ENCODE peak calls at places on chromosomes 13 and 19, in nine cellular contexts. H is astrocyte of the spinal cord, E is cardiac muscle cell, W is HL-60, Q is cardiac fibroblast, O is mammary epithelial cell, T is hepatocyte, J is WERI-Rb-1, P is H9. V is an unnamed sample.

GRCh38 chr19:39544920-39545319 is 5.0 kb upstream of the EID2 start:
- DNase-seq in H (no peak), T (no peak), Q (no peak), P (no peak), W (no peak), E (no peak), J (no peak), O (no peak), V (no peak)

GRCh38 chr19:1440418-1440801 is 2.2 kb downstream of the RPS15 start:
- DNase-seq in P (no peak), W (no peak), T (no peak), Q (no peak), J (no peak), H (no peak), O (no peak), E (no peak), V (no peak)

GRCh38 chr13:95643814-95644598 is 500 bp downstream of the DZIP1 start:
- DNase-seq in T (peak), P (peak), O (peak), W (no peak), H (peak), Q (peak), J (peak), E (peak), V (no peak)

GRCh38 chr19:49889038-49889686 is 7.5 kb downstream of the IL4I1 start:
- DNase-seq in H (no peak), T (no peak), P (no peak), Q (no peak), O (no peak), E (no peak), J (no peak), W (no peak), V (no peak)

GRCh38 chr13:87798536-87798935 is 127.4 kb downstream of the SLITRK5 start:
- DNase-seq in Q (no peak), H (no peak), P (no peak), O (no peak), E (no peak), T (no peak), W (no peak), J (no peak), V (no peak)

GRCh38 chr13:25232937-25233515 is 54.3 kb downstream of the MTMR6 start:
- DNase-seq in H (peak), T (peak), P (no peak), Q (peak), O (peak), J (no peak), W (peak), E (peak), V (no peak)

GRCh38 chr19:55777528-55777927 is 8.6 kb downstream of the RFPL4AL1 start:
- DNase-seq in H (no peak), P (no peak), T (no peak), W (no peak), J (peak), O (no peak), Q (no peak), E (no peak), V (no peak)

GRCh38 chr13:20400774-20401173 is 124.9 kb downstream of the CRYL1 start:
- DNase-seq in E (peak), J (no peak), T (no peak), Q (peak), P (no peak), H (peak), O (peak), W (no peak), V (no peak)

GRCh38 chr19:46849610-46850009 is 1.0 kb downstream of the AP2S1 start:
- DNase-seq in T (no peak), J (no peak), W (no peak), E (no peak), Q (no peak), H (no peak), O (no peak), P (no peak), V (no peak)

GRCh38 chr13:51152713-51153112 is 41.6 kb upstream of the C13orf42 start:
- DNase-seq in E (no peak), Q (peak), J (peak), P (no peak), H (no peak), O (no peak), T (peak), W (no peak), V (no peak)

GRCh38 chr13:33891196-33891742 is 73.3 kb downstream of the RFC3 start:
- DNase-seq in E (no peak), O (no peak), P (no peak), H (no peak), T (no peak), Q (no peak), J (no peak), W (no peak), V (no peak)
- TF ChIP-seq CTCF in E (no peak), O (no peak), P (no peak), H (no peak), T (no peak), Q (no peak), J (no peak), W (no peak), V (no peak)

DNA sequence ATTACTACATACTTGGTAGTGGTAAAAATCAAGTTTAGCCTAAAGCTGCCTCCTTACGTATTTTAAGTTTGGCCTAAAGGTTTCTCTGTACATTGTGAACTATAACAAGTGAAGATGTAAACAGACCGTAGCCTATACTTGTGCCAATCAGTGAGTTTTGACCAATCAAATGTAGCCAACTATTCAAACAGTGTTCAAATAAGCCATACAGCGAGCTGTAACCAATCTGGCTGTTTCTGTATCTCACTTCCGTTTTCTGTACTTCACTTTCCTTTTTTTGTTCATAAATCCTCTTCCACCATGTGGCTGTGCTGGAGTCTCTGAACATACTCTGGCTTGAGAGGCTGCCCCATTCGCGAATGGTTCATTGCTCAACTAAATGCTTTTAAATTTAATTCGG is 2504.6 kb downstream of the PCDH9 start:
- DNase-seq in E (no peak), P (no peak), Q (no peak), H (no peak), T (no peak), W (no peak), J (no peak), O (no peak), V (no peak)
- TF ChIP-seq CTCF in E (no peak), P (no peak), Q (no peak), H (no peak), T (no peak), W (no peak), J (no peak), O (no peak), V (no peak)

GRCh38 chr19:54478677-54479266 is 5.7 kb upstream of the CDC42EP5 start:
- DNase-seq in P (peak), O (peak), Q (peak), H (peak), E (peak), W (no peak), T (peak), J (no peak), V (no peak)
- TF ChIP-seq CTCF in P (peak), O (peak), Q (peak), H (peak), E (peak), W (peak), T (peak), J (peak), V (peak)

DNA sequence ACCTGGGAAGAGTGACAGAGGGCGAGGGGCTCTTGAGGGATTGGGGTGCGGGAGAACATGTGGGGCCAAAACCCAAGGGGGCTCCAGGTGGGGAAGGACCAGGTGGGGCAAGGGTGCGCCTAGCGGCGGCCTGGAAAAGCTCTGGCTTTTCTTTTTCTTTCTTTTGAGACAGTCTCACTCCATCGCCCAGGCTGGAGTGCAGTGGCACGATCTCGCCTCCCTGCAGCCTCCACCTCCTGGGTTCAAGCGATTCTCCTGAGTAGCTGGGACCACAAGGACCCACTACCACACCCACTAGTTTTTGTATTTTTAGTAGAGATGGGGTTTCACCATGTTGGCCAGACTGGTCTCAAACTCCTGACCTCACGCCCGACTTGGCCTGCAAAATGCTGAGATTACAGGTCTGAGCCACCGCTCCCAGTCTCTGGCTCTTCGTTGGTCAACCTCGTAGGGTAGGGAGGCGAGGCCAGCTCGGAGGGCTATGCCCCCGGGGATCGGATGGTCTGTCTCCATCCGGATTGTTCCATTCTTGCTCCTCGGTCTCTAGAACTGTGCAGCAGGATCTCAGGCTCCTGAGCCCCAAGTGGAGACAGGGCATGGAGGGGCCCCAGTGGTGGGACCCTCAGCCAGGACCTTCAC is 3.7 kb downstream of the GADD45B start:
- DNase-seq in W (no peak), Q (peak), T (no peak), P (no peak), J (no peak), H (no peak), E (no peak), O (no peak), V (no peak)
- TF ChIP-seq CTCF in W (no peak), Q (no peak), T (peak), P (peak), J (no peak), H (peak), E (no peak), O (peak), V (peak)

DNA sequence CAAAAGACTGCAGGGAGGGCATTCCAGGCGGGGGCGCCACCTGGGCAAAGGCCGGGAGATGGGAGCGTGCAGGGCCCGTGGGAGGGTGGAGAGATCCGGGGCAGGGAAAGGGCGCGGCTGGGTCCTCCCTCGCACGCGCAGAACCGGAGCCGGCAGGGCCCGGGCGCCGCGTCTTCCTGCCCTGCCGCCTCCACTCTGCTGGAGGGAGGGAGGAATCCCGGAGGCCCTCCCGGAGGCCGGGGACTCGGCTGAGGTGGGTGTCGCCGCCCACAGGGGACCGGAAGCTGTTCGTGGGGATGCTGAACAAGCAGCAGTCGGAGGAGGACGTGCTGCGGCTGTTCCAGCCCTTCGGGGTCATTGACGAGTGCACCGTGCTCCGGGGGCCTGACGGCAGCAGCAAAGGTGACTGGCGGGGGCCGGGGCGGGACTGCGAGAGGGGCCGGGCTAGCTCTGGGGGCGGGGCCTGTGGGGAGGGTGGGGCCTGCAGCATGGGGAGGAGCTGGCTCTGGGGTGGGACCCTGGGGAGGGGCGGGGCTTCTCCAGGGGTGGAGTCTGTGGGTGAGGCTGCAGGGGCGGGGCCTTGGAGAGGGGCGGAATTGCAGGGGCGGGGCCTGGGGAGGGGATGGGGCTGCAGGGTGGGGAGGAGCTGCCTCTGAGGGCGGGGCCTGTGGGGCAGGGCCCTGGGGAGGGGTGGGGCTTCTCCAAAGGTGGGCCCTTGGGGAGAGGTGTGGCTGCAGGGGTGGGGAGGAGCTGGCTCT is 51.3 kb downstream of the CELF5 start:
- DNase-seq in Q (peak), H (peak), E (peak), J (peak), O (peak), P (peak), W (peak), T (peak), V (no peak)
- TF ChIP-seq CTCF in Q (no peak), H (no peak), E (no peak), J (peak), O (no peak), P (peak), W (no peak), T (no peak), V (no peak)

GRCh38 chr13:42477588-42478190 is 96.3 kb upstream of the TNFSF11 start:
- DNase-seq in W (no peak), P (no peak), O (no peak), J (no peak), Q (no peak), T (no peak), E (peak), H (peak), V (no peak)

GRCh38 chr13:42474954-42475353 is 99.0 kb upstream of the TNFSF11 start:
- DNase-seq in E (peak), P (no peak), Q (peak), J (no peak), W (no peak), H (peak), O (no peak), T (no peak), V (no peak)

GRCh38 chr13:42484396-42484795 is 89.6 kb upstream of the TNFSF11 start:
- DNase-seq in P (no peak), T (no peak), H (peak), O (peak), W (no peak), Q (no peak), E (peak), J (no peak), V (no peak)

DNA sequence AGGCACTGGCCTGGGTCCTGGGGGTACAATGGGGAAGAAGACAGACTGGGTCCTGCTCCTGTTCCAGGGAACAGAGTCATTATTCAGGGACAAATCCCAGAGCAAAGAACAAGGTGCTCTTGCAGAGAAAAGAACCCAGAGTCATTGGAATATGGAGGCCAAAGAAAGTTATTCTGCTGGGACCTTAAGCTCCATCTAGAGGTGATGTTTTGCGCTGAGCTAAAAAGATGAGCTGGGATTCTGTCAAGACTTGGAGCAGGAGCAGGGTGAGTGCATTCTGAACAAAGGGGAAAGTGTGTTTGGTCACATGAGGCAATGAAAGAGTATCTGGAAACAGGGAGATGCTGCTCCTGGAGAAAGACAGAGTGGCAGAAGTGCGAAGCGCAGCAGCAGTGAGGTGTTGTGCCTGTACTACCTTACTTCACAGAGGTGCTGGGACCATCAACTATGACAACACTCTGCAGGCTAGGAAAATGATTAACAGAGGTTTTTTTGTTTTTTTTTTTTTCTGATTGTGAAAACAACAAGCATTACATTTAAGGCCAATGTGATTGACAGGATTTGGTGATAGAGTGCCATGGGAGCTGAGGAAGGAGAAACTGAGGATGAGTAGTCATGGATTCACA is 95.3 kb upstream of the TNFSF11 start:
- DNase-seq in J (no peak), P (no peak), H (peak), W (no peak), O (peak), Q (peak), E (peak), T (peak), V (no peak)
- TF ChIP-seq CTCF in J (peak), P (peak), H (peak), W (no peak), O (peak), Q (peak), E (peak), T (peak), V (no peak)

GRCh38 chr19:43305642-43306041 is 36.3 kb upstream of the PSG9 start:
- DNase-seq in Q (no peak), E (no peak), T (no peak), O (no peak), P (no peak), H (no peak), W (no peak), J (peak), V (no peak)
- TF ChIP-seq CTCF in Q (peak), E (no peak), T (no peak), O (peak), P (no peak), H (no peak), W (no peak), J (peak), V (no peak)

GRCh38 chr19:53365134-53365898 is at the start of gene ZNF525:
- DNase-seq in H (peak), O (peak), J (peak), T (peak), Q (peak), W (no peak), P (peak), E (peak), V (peak)
- TF ChIP-seq CTCF in H (no peak), O (peak), J (peak), T (peak), Q (no peak), W (no peak), P (peak), E (no peak), V (peak)

DNA sequence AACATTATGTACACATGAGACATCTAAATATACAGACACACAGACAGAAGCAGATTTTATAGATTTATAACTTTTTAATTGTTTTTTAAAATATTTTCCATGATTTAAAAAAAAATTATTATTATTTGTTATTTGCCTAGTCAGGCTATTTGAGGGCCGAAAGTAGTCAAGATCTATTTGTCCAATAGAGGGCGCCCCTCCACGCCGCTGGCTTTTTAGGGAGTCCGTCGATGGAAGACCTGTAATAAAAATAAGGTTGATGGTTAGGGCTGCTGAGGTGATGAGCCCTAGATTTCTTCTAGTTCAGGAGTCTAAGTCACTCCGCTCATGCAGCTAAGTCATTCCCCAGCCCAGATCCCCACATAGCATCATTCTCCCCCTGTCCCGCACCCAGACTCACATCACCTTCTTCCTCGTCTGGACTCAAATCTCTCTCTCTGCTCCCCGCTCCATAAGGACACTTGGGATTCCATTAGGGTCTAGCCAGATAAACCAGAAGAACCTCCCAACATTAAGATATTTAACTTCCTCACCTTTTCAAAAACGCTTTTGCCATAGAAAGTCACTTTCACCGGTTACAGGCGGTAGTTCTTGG is 33.9 kb upstream of the CEACAM21 start:
- DNase-seq in O (peak), T (no peak), P (peak), H (peak), J (peak), W (no peak), E (peak), Q (peak), V (peak)
- TF ChIP-seq CTCF in O (peak), T (peak), P (peak), H (peak), J (peak), W (peak), E (peak), Q (peak), V (peak)

V was measured in CD14-positive monocyte.